ENCODE peak calls at places on chromosome 18, in eight cellular contexts. M, R, L, Z, I, S, O and X are unnamed samples.
A peak's percentile ranks its signal among the peaks of the same experiment; 100 is the strongest.

GRCh38 chr18:30987479-30988241 is 54.9 kb downstream of the DSC3 start:
- DNase-seq in M (peak; percentile 5), R (peak; percentile 15), L (peak; percentile 19), Z (peak; percentile 99), I (peak; percentile 16), S (no peak), O (no peak), X (no peak)

GRCh38 chr18:686339-687111 is 25.9 kb downstream of the ENOSF1 start:
- DNase-seq in M (no peak), R (no peak), L (peak; percentile 5), Z (no peak), I (no peak), S (no peak), O (peak; percentile 86), X (no peak)

GRCh38 chr18:23573948-23574431 is 12.3 kb downstream of the NPC1 start:
- DNase-seq in M (peak; percentile 82), R (no peak), L (peak; percentile 85), Z (peak; percentile 86), I (no peak), S (peak; percentile 25), O (peak; percentile 54), X (no peak)

GRCh38 chr18:35267161-35267651 is 22.8 kb downstream of the ZSCAN30 start:
- DNase-seq in M (peak; percentile 56), R (peak; percentile 62), L (peak; percentile 69), Z (no peak), I (peak; percentile 19), S (peak; percentile 66), O (peak; percentile 45), X (peak; percentile 84)

GRCh38 chr18:68275616-68276015 is 439.3 kb downstream of the TMX3 start:
- DNase-seq in M (peak; percentile 90), R (no peak), L (peak; percentile 93), Z (peak; percentile 77), I (no peak), S (peak; percentile 28), O (no peak), X (no peak)

GRCh38 chr18:64668563-64668962 is 519.7 kb upstream of the LINC00305 start:
- DNase-seq in M (no peak), R (no peak), L (no peak), Z (no peak), I (no peak), S (no peak), O (no peak), X (no peak)

GRCh38 chr18:52333860-52334259 is 6.1 kb upstream of the DCC start:
- DNase-seq in M (no peak), R (no peak), L (no peak), Z (no peak), I (no peak), S (no peak), O (no peak), X (no peak)

GRCh38 chr18:47970664-47971523 is 40.4 kb upstream of the SMAD2 start:
- DNase-seq in M (no peak), R (peak; percentile 24), L (no peak), Z (no peak), I (no peak), S (no peak), O (no peak), X (no peak)

GRCh38 chr18:32360682-32361345 is 109.9 kb downstream of the GAREM1 start:
- DNase-seq in M (no peak), R (no peak), L (no peak), Z (no peak), I (no peak), S (no peak), O (no peak), X (no peak)

GRCh38 chr18:47582055-47582454 is 330.6 kb upstream of the SKOR2 start:
- DNase-seq in M (no peak), R (no peak), L (no peak), Z (no peak), I (no peak), S (no peak), O (no peak), X (no peak)

GRCh38 chr18:77062518-77063003 is 70.0 kb downstream of the MBP start:
- DNase-seq in M (peak; percentile 97), R (peak; percentile 74), L (peak; percentile 96), Z (no peak), I (no peak), S (no peak), O (no peak), X (no peak)

GRCh38 chr18:38081516-38081915 is 515.9 kb upstream of the CELF4 start:
- DNase-seq in M (no peak), R (no peak), L (no peak), Z (peak; percentile 14), I (no peak), S (no peak), O (no peak), X (no peak)

GRCh38 chr18:28175930-28176673 is 828 bp downstream of the CDH2 start:
- DNase-seq in M (no peak), R (no peak), L (peak; percentile 48), Z (peak; percentile 25), I (no peak), S (peak; percentile 46), O (peak; percentile 69), X (no peak)

GRCh38 chr18:25425030-25425429 is 73.1 kb upstream of the ZNF521 start:
- DNase-seq in M (no peak), R (no peak), L (no peak), Z (no peak), I (no peak), S (peak; percentile 47), O (no peak), X (no peak)

GRCh38 chr18:657311-657997 is at the start of gene TYMS:
- DNase-seq in M (peak; percentile 47), R (peak; percentile 83), L (peak; percentile 60), Z (peak; percentile 80), I (no peak), S (peak; percentile 58), O (peak; percentile 90), X (peak; percentile 51)

GRCh38 chr18:12324991-12325725 is 17.1 kb downstream of the TUBB6 start:
- DNase-seq in M (no peak), R (no peak), L (no peak), Z (no peak), I (no peak), S (no peak), O (no peak), X (no peak)
- H3K36me3 ChIP-seq in M (peaks cover 41% of the 10 kb centered on the region), R (peaks cover 28% of the 10 kb centered on the region), L (peaks cover 33% of the 10 kb centered on the region), Z (peaks cover 54% of the 10 kb centered on the region), I (peaks cover 9% of the 10 kb centered on the region), S (peaks cover 30% of the 10 kb centered on the region), O (peaks cover 15% of the 10 kb centered on the region), X (peaks cover 3% of the 10 kb centered on the region)

DNA sequence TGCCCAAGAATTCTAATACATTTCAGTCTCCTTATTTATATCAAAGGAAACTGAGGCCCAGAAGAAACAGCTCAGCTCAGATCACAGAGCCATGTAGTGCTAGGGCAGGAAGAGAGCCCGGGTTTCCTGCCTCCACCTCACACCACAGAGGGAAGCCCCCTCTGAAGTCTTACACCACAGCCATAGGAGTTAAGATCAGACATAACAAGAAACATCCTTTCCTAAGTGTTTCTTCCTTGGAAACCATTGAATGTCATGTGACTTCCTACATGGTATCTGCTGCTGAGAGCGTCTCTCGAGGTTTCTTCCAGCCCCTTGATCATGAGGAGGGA is 102.1 kb downstream of the MTCL1 start:
- DNase-seq in M (no peak), R (no peak), L (no peak), Z (no peak), I (no peak), S (no peak), O (no peak), X (no peak)
- H3K36me3 ChIP-seq in M (peaks cover 25% of the 10 kb centered on the region), R (no peaks in the 10 kb centered on the region), L (peaks cover 14% of the 10 kb centered on the region), Z (peaks cover 6% of the 10 kb centered on the region), I (no peaks in the 10 kb centered on the region), S (peaks cover 2% of the 10 kb centered on the region), O (peaks cover 5% of the 10 kb centered on the region), X (no peaks in the 10 kb centered on the region)

GRCh38 chr18:13103366-13103765 is 112.2 kb downstream of the CEP192 start:
- DNase-seq in M (no peak), R (no peak), L (no peak), Z (no peak), I (no peak), S (no peak), O (no peak), X (no peak)

GRCh38 chr18:13108330-13108729 is 110.2 kb upstream of the LDLRAD4 start:
- DNase-seq in M (no peak), R (no peak), L (no peak), Z (no peak), I (no peak), S (no peak), O (no peak), X (no peak)

GRCh38 chr18:13101659-13101992 is 110.5 kb downstream of the CEP192 start:
- DNase-seq in M (no peak), R (no peak), L (no peak), Z (no peak), I (no peak), S (no peak), O (no peak), X (peak; percentile 56)

GRCh38 chr18:13107074-13107473 is 111.5 kb upstream of the LDLRAD4 start:
- DNase-seq in M (peak; percentile 43), R (no peak), L (peak; percentile 58), Z (no peak), I (no peak), S (no peak), O (no peak), X (no peak)

GRCh38 chr18:13105059-13105458 is 113.5 kb upstream of the LDLRAD4 start:
- DNase-seq in M (no peak), R (no peak), L (no peak), Z (no peak), I (no peak), S (no peak), O (no peak), X (no peak)
- H3K36me3 ChIP-seq in M (peaks cover 44% of the 10 kb centered on the region), R (peaks cover 26% of the 10 kb centered on the region), L (peaks cover 19% of the 10 kb centered on the region), Z (peaks cover 31% of the 10 kb centered on the region), I (peaks cover 5% of the 10 kb centered on the region), S (no peaks in the 10 kb centered on the region), O (peaks cover 21% of the 10 kb centered on the region), X (peaks cover 10% of the 10 kb centered on the region)

GRCh38 chr18:36811955-36812354 is 16.8 kb downstream of the TPGS2 start:
- DNase-seq in M (no peak), R (no peak), L (no peak), Z (no peak), I (no peak), S (no peak), O (no peak), X (no peak)

GRCh38 chr18:36811430-36811829 is 17.4 kb downstream of the TPGS2 start:
- DNase-seq in M (peak; percentile 48), R (no peak), L (peak; percentile 55), Z (no peak), I (no peak), S (no peak), O (no peak), X (no peak)

GRCh38 chr18:36805105-36805504 is 23.7 kb downstream of the TPGS2 start:
- DNase-seq in M (no peak), R (no peak), L (no peak), Z (no peak), I (no peak), S (no peak), O (no peak), X (no peak)

GRCh38 chr18:36809590-36810381 is 19.0 kb downstream of the TPGS2 start:
- DNase-seq in M (peak; percentile 43), R (no peak), L (peak; percentile 65), Z (peak; percentile 54), I (no peak), S (peak; percentile 66), O (peak; percentile 75), X (no peak)

DNA sequence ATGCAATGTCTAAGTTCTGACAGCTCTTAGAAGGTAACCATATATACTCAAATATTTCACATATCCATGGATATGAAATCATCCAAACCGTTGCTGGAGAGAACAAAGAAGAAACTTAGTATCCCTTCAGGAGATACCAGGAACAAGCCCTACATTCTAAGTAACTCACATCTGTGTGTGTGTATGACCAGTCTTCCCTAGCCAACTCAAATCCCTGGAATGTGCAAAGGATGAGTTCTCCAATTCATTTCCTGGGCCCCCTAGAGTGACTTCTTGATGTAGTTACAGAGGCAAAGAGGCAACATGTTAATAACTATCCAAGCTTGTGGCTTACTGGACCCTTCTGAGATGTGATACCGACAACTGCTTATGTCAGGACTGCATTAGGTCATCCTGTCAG is 20.1 kb downstream of the TPGS2 start:
- DNase-seq in M (peak; percentile 68), R (no peak), L (peak; percentile 80), Z (peak; percentile 21), I (no peak), S (no peak), O (no peak), X (no peak)
- H3K36me3 ChIP-seq in M (peaks cover 22% of the 10 kb centered on the region), R (peaks cover 8% of the 10 kb centered on the region), L (peaks cover 4% of the 10 kb centered on the region), Z (peaks cover 11% of the 10 kb centered on the region), I (no peaks in the 10 kb centered on the region), S (peaks cover 12% of the 10 kb centered on the region), O (peaks cover 17% of the 10 kb centered on the region), X (peaks cover 5% of the 10 kb centered on the region)